ENCODE peak calls at places on chromosome 14, in six cellular contexts. P is A549, N is HepG2, Z is IMR-90, D is SK-N-SH, R is K562. G is an unnamed sample.

GRCh38 chr14:72844528-72844927 is 49.4 kb downstream of the DPF3 start:
- DNase-seq in P (no peak), N (no peak), Z (no peak), D (no peak), R (no peak), G (no peak)

GRCh38 chr14:104701383-104702076 is 12.1 kb downstream of the INF2 start:
- DNase-seq in P (no peak), N (no peak), Z (no peak), D (no peak), R (no peak), G (no peak)

GRCh38 chr14:89144642-89145041 is 272.4 kb downstream of the FOXN3 start:
- DNase-seq in P (no peak), N (peak; percentile 9), Z (no peak), D (no peak), R (no peak), G (no peak)

GRCh38 chr14:21704340-21704737 is 30.7 kb upstream of the OR4E1 start:
- DNase-seq in P (no peak), N (no peak), Z (no peak), D (no peak), R (no peak), G (no peak)

GRCh38 chr14:22502007-22502406 is 87.0 kb downstream of the DAD1 start:
- DNase-seq in P (no peak), N (no peak), Z (no peak), D (no peak), R (no peak), G (no peak)

GRCh38 chr14:78356406-78356805 is 186.2 kb downstream of the NRXN3 start:
- DNase-seq in P (no peak), N (no peak), Z (no peak), D (no peak), R (no peak), G (no peak)

GRCh38 chr14:49363926-49364751 is 222.0 kb downstream of the RPS29 start:
- DNase-seq in P (no peak), N (no peak), Z (no peak), D (no peak), R (no peak), G (no peak)

GRCh38 chr14:26872510-26872909 is 274.7 kb upstream of the NOVA1 start:
- DNase-seq in P (no peak), N (no peak), Z (no peak), D (no peak), R (no peak), G (no peak)

GRCh38 chr14:67514650-67515385 is 18.3 kb upstream of the PLEKHH1 start:
- DNase-seq in P (no peak), N (no peak), Z (peak; percentile 33), D (peak; percentile 83), R (peak; percentile 66), G (no peak)

GRCh38 chr14:69323266-69323966 is 63.5 kb downstream of the GALNT16 start:
- DNase-seq in P (no peak), N (no peak), Z (no peak), D (no peak), R (no peak), G (no peak)

GRCh38 chr14:91282954-91283645 is 38.6 kb upstream of the GPR68 start:
- DNase-seq in P (no peak), N (no peak), Z (no peak), D (no peak), R (no peak), G (no peak)

GRCh38 chr14:89027097-89027740 is 202.8 kb downstream of the TTC8 start:
- DNase-seq in P (peak; percentile 28), N (peak; percentile 21), Z (peak; percentile 33), D (no peak), R (peak; percentile 84), G (no peak)

GRCh38 chr14:20428802-20429201 is 7.2 kb downstream of the KLHL33 start:
- DNase-seq in P (no peak), N (no peak), Z (no peak), D (no peak), R (no peak), G (no peak)

GRCh38 chr14:76091036-76091435 is 60.7 kb upstream of the GPATCH2L start:
- DNase-seq in P (no peak), N (peak; percentile 15), Z (no peak), D (no peak), R (peak; percentile 54), G (no peak)

GRCh38 chr14:33393155-33393894 is 454.6 kb downstream of the NPAS3 start:
- DNase-seq in P (no peak), N (no peak), Z (no peak), D (no peak), R (no peak), G (no peak)

GRCh38 chr14:32078030-32078793 is 1.1 kb downstream of the ARHGAP5 start:
- DNase-seq in P (peak; percentile 49), N (peak; percentile 70), Z (peak; percentile 24), D (peak; percentile 46), R (peak; percentile 17), G (no peak)

GRCh38 chr14:21825147-21825743 is 151.6 kb upstream of the OR4E1 start:
- DNase-seq in P (peak; percentile 59), N (peak; percentile 68), Z (peak; percentile 4), D (peak; percentile 26), R (peak; percentile 54), G (no peak)

GRCh38 chr14:74140374-74140850 is 55.7 kb downstream of the LIN52 start:
- DNase-seq in P (no peak), N (no peak), Z (no peak), D (peak; percentile 60), R (no peak), G (no peak)

GRCh38 chr14:66735853-66736252 is 227.9 kb downstream of the GPHN start:
- DNase-seq in P (no peak), N (no peak), Z (no peak), D (no peak), R (no peak), G (no peak)

GRCh38 chr14:32698831-32699230 is 239.8 kb upstream of the NPAS3 start:
- DNase-seq in P (no peak), N (no peak), Z (peak; percentile 22), D (no peak), R (no peak), G (no peak)

GRCh38 chr14:89920041-89920440 is 34.5 kb downstream of the EFCAB11 start:
- DNase-seq in P (no peak), N (no peak), Z (peak; percentile 70), D (no peak), R (no peak), G (no peak)

GRCh38 chr14:58243790-58244555 is 670 bp upstream of the PSMA3 start:
- DNase-seq in P (peak; percentile 38), N (peak; percentile 54), Z (no peak), D (no peak), R (no peak), G (no peak)

GRCh38 chr14:96363751-96364336 is 518 bp downstream of the GSKIP start:
- DNase-seq in P (peak; percentile 55), N (peak; percentile 48), Z (peak; percentile 31), D (peak; percentile 55), R (peak; percentile 12), G (no peak)

GRCh38 chr14:60637490-60638452 is 11.5 kb downstream of the SIX1 start:
- DNase-seq in P (no peak), N (no peak), Z (peak; percentile 53), D (peak; percentile 67), R (no peak), G (no peak)

GRCh38 chr14:28407931-28408330 is 358.7 kb upstream of the FOXG1 start:
- DNase-seq in P (no peak), N (no peak), Z (no peak), D (no peak), R (no peak), G (no peak)

GRCh38 chr14:64510825-64511679 is 6.5 kb downstream of the ZBTB1 start:
- DNase-seq in P (peak; percentile 76), N (peak; percentile 64), Z (peak; percentile 73), D (peak; percentile 58), R (peak; percentile 23), G (no peak)

GRCh38 chr14:29648045-29648444 is 279.6 kb downstream of the PRKD1 start:
- DNase-seq in P (no peak), N (no peak), Z (peak; percentile 5), D (no peak), R (no peak), G (no peak)

GRCh38 chr14:88553886-88554457 is 835 bp downstream of the PTPN21 start:
- DNase-seq in P (no peak), N (no peak), Z (peak; percentile 8), D (no peak), R (no peak), G (no peak)

GRCh38 chr14:99548871-99549270 is 55.1 kb downstream of the CCDC85C start:
- DNase-seq in P (no peak), N (no peak), Z (no peak), D (no peak), R (no peak), G (no peak)

GRCh38 chr14:77187649-77188012 is 6.0 kb downstream of the TMEM63C start:
- DNase-seq in P (no peak), N (no peak), Z (no peak), D (no peak), R (no peak), G (no peak)

GRCh38 chr14:39014460-39014859 is 88.6 kb downstream of the SEC23A start:
- DNase-seq in P (no peak), N (no peak), Z (no peak), D (no peak), R (no peak), G (no peak)

GRCh38 chr14:39015360-39015961 is 87.6 kb downstream of the SEC23A start:
- DNase-seq in P (peak; percentile 64), N (peak; percentile 84), Z (peak; percentile 59), D (peak; percentile 34), R (peak; percentile 39), G (no peak)

GRCh38 chr14:39015964-39016577 is 87.0 kb downstream of the SEC23A start:
- DNase-seq in P (no peak), N (no peak), Z (peak; percentile 13), D (no peak), R (no peak), G (no peak)

DNA sequence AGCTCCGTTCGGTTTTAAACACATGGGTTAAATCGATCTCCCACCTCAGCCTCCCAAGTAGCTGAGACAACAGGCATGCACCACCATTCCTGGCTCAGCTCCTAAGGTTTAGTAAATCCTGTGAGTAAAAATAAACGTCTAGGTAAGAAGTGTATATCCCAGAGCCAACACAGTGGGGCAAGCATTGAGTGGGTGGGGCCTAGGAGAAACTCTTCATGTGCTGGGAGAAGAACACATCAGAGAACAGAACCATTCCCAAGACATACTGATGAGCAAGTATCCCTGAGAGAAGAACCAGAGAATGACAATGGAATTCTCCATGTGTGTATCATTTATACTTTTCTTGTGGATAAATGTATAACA is 86.3 kb downstream of the SEC23A start:
- DNase-seq in P (no peak), N (no peak), Z (no peak), D (no peak), R (no peak), G (no peak)
- TF ChIP-seq SMC3 in P (no peak), N (no peak), Z (no peak), D (no peak), R (no peak), G (no peak)

GRCh38 chr14:103284574-103285467 is 49.2 kb upstream of the EIF5 start:
- DNase-seq in P (peak; percentile 48), N (peak; percentile 32), Z (peak; percentile 31), D (no peak), R (no peak), G (no peak)
- TF ChIP-seq SMC3 in P (no peak), N (no peak), Z (no peak), D (no peak), R (no peak), G (no peak)

GRCh38 chr14:101120636-101121398 is 217.3 kb upstream of the RTL1 start:
- DNase-seq in P (no peak), N (no peak), Z (no peak), D (peak; percentile 27), R (no peak), G (no peak)
- TF ChIP-seq SMC3 in P (no peak), N (no peak), Z (no peak), D (no peak), R (no peak), G (no peak)

GRCh38 chr14:35287481-35288013 is 4.6 kb upstream of the PSMA6 start:
- DNase-seq in P (no peak), N (no peak), Z (no peak), D (no peak), R (no peak), G (peak; percentile 55)
- TF ChIP-seq SMC3 in P (no peak), N (no peak), Z (no peak), D (no peak), R (no peak), G (no peak)